ENCODE peak calls at places on chromosomes 1 and 21, in ten cellular contexts. One of them, this sample, is unnamed.

GRCh38 chr1:91224878-91225277 is 179.8 kb downstream of the HFM1 start:
- DNase-seq in activated T-cell treated with anti-CD3 and anti-CD28 coated beads, Interleukin-2, amount 50 U/mL, for 72 hours: no peak
- DNase-seq in stimulated activated CD4-positive, alpha-beta T cell treated with anti-CD3 and anti-CD28 coated beads, Interleukin-15, amount 100 ng/mL, for 1 hour: no peak
- DNase-seq in activated CD4-positive, CD25-positive, alpha-beta regulatory T cell: no peak
- DNase-seq in NK-92 treated with Interleukin-12 subunit alpha and Interleukin-12 subunit beta, amount 100 ng/mL, for 24 hours: no peak
- DNase-seq in ascending aorta: no peak
- DNase-seq in mesenteric fat pad: no peak
- DNase-seq in NCI-H1417: no peak
- DNase-seq in SHP77 treated with DMSO at 0.1 percent for 48 hours: no peak
- DNase-seq in fibroblast of lung: no peak
- DNase-seq in this sample: no peak

GRCh38 chr1:4587721-4588120 is 66.7 kb upstream of the AJAP1 start:
- DNase-seq in activated T-cell treated with anti-CD3 and anti-CD28 coated beads, Interleukin-2, amount 50 U/mL, for 72 hours: no peak
- DNase-seq in stimulated activated CD4-positive, alpha-beta T cell treated with anti-CD3 and anti-CD28 coated beads, Interleukin-15, amount 100 ng/mL, for 1 hour: no peak
- DNase-seq in activated CD4-positive, CD25-positive, alpha-beta regulatory T cell: no peak
- DNase-seq in NK-92 treated with Interleukin-12 subunit alpha and Interleukin-12 subunit beta, amount 100 ng/mL, for 24 hours: no peak
- DNase-seq in ascending aorta: no peak
- DNase-seq in mesenteric fat pad: peak; percentile 18
- DNase-seq in NCI-H1417: no peak
- DNase-seq in SHP77 treated with DMSO at 0.1 percent for 48 hours: no peak
- DNase-seq in fibroblast of lung: no peak
- DNase-seq in this sample: no peak

GRCh38 chr1:25343872-25344271 is 5.7 kb downstream of the TMEM50A start:
- DNase-seq in activated T-cell treated with anti-CD3 and anti-CD28 coated beads, Interleukin-2, amount 50 U/mL, for 72 hours: no peak
- DNase-seq in stimulated activated CD4-positive, alpha-beta T cell treated with anti-CD3 and anti-CD28 coated beads, Interleukin-15, amount 100 ng/mL, for 1 hour: no peak
- DNase-seq in activated CD4-positive, CD25-positive, alpha-beta regulatory T cell: no peak
- DNase-seq in NK-92 treated with Interleukin-12 subunit alpha and Interleukin-12 subunit beta, amount 100 ng/mL, for 24 hours: no peak
- DNase-seq in ascending aorta: no peak
- DNase-seq in mesenteric fat pad: no peak
- DNase-seq in NCI-H1417: no peak
- DNase-seq in SHP77 treated with DMSO at 0.1 percent for 48 hours: no peak
- DNase-seq in fibroblast of lung: peak; percentile 93
- DNase-seq in this sample: peak; percentile 46

GRCh38 chr1:156394082-156394481 is 25.1 kb downstream of the RHBG start:
- DNase-seq in activated T-cell treated with anti-CD3 and anti-CD28 coated beads, Interleukin-2, amount 50 U/mL, for 72 hours: no peak
- DNase-seq in stimulated activated CD4-positive, alpha-beta T cell treated with anti-CD3 and anti-CD28 coated beads, Interleukin-15, amount 100 ng/mL, for 1 hour: no peak
- DNase-seq in activated CD4-positive, CD25-positive, alpha-beta regulatory T cell: no peak
- DNase-seq in NK-92 treated with Interleukin-12 subunit alpha and Interleukin-12 subunit beta, amount 100 ng/mL, for 24 hours: no peak
- DNase-seq in ascending aorta: no peak
- DNase-seq in mesenteric fat pad: no peak
- DNase-seq in NCI-H1417: no peak
- DNase-seq in SHP77 treated with DMSO at 0.1 percent for 48 hours: no peak
- DNase-seq in fibroblast of lung: no peak
- DNase-seq in this sample: no peak

GRCh38 chr21:29077651-29078090 is 4.2 kb upstream of the CCT8 start:
- DNase-seq in activated T-cell treated with anti-CD3 and anti-CD28 coated beads, Interleukin-2, amount 50 U/mL, for 72 hours: peak; percentile 33
- DNase-seq in stimulated activated CD4-positive, alpha-beta T cell treated with anti-CD3 and anti-CD28 coated beads, Interleukin-15, amount 100 ng/mL, for 1 hour: no peak
- DNase-seq in activated CD4-positive, CD25-positive, alpha-beta regulatory T cell: no peak
- DNase-seq in NK-92 treated with Interleukin-12 subunit alpha and Interleukin-12 subunit beta, amount 100 ng/mL, for 24 hours: no peak
- DNase-seq in ascending aorta: no peak
- DNase-seq in mesenteric fat pad: no peak
- DNase-seq in NCI-H1417: peak; percentile 64
- DNase-seq in SHP77 treated with DMSO at 0.1 percent for 48 hours: peak; percentile 43
- DNase-seq in fibroblast of lung: peak; percentile 26
- DNase-seq in this sample: no peak

GRCh38 chr1:240094043-240094722 is 2.5 kb downstream of the FMN2 start:
- DNase-seq in activated T-cell treated with anti-CD3 and anti-CD28 coated beads, Interleukin-2, amount 50 U/mL, for 72 hours: no peak
- DNase-seq in stimulated activated CD4-positive, alpha-beta T cell treated with anti-CD3 and anti-CD28 coated beads, Interleukin-15, amount 100 ng/mL, for 1 hour: no peak
- DNase-seq in activated CD4-positive, CD25-positive, alpha-beta regulatory T cell: no peak
- DNase-seq in NK-92 treated with Interleukin-12 subunit alpha and Interleukin-12 subunit beta, amount 100 ng/mL, for 24 hours: no peak
- DNase-seq in ascending aorta: no peak
- DNase-seq in mesenteric fat pad: no peak
- DNase-seq in NCI-H1417: no peak
- DNase-seq in SHP77 treated with DMSO at 0.1 percent for 48 hours: no peak
- DNase-seq in fibroblast of lung: peak; percentile 20
- DNase-seq in this sample: no peak

GRCh38 chr1:191125950-191126349 is 648.3 kb upstream of the BRINP3 start:
- DNase-seq in activated T-cell treated with anti-CD3 and anti-CD28 coated beads, Interleukin-2, amount 50 U/mL, for 72 hours: no peak
- DNase-seq in stimulated activated CD4-positive, alpha-beta T cell treated with anti-CD3 and anti-CD28 coated beads, Interleukin-15, amount 100 ng/mL, for 1 hour: no peak
- DNase-seq in activated CD4-positive, CD25-positive, alpha-beta regulatory T cell: no peak
- DNase-seq in NK-92 treated with Interleukin-12 subunit alpha and Interleukin-12 subunit beta, amount 100 ng/mL, for 24 hours: no peak
- DNase-seq in ascending aorta: no peak
- DNase-seq in mesenteric fat pad: no peak
- DNase-seq in NCI-H1417: no peak
- DNase-seq in SHP77 treated with DMSO at 0.1 percent for 48 hours: no peak
- DNase-seq in fibroblast of lung: no peak
- DNase-seq in this sample: no peak

GRCh38 chr1:28594661-28595411 is 2.8 kb downstream of the RAB42 start:
- DNase-seq in activated T-cell treated with anti-CD3 and anti-CD28 coated beads, Interleukin-2, amount 50 U/mL, for 72 hours: no peak
- DNase-seq in stimulated activated CD4-positive, alpha-beta T cell treated with anti-CD3 and anti-CD28 coated beads, Interleukin-15, amount 100 ng/mL, for 1 hour: no peak
- DNase-seq in activated CD4-positive, CD25-positive, alpha-beta regulatory T cell: no peak
- DNase-seq in NK-92 treated with Interleukin-12 subunit alpha and Interleukin-12 subunit beta, amount 100 ng/mL, for 24 hours: no peak
- DNase-seq in ascending aorta: no peak
- DNase-seq in mesenteric fat pad: no peak
- DNase-seq in NCI-H1417: no peak
- DNase-seq in SHP77 treated with DMSO at 0.1 percent for 48 hours: no peak
- DNase-seq in fibroblast of lung: peak; percentile 82
- DNase-seq in this sample: peak; percentile 81

GRCh38 chr21:37647781-37648180 is 268.5 kb downstream of the KCNJ6 start:
- DNase-seq in activated T-cell treated with anti-CD3 and anti-CD28 coated beads, Interleukin-2, amount 50 U/mL, for 72 hours: no peak
- DNase-seq in stimulated activated CD4-positive, alpha-beta T cell treated with anti-CD3 and anti-CD28 coated beads, Interleukin-15, amount 100 ng/mL, for 1 hour: no peak
- DNase-seq in activated CD4-positive, CD25-positive, alpha-beta regulatory T cell: no peak
- DNase-seq in NK-92 treated with Interleukin-12 subunit alpha and Interleukin-12 subunit beta, amount 100 ng/mL, for 24 hours: no peak
- DNase-seq in ascending aorta: no peak
- DNase-seq in mesenteric fat pad: no peak
- DNase-seq in NCI-H1417: no peak
- DNase-seq in SHP77 treated with DMSO at 0.1 percent for 48 hours: no peak
- DNase-seq in fibroblast of lung: no peak
- DNase-seq in this sample: no peak

GRCh38 chr1:161068306-161069200 is 1.1 kb downstream of the ARHGAP30 start:
- DNase-seq in activated T-cell treated with anti-CD3 and anti-CD28 coated beads, Interleukin-2, amount 50 U/mL, for 72 hours: peak; percentile 80
- DNase-seq in stimulated activated CD4-positive, alpha-beta T cell treated with anti-CD3 and anti-CD28 coated beads, Interleukin-15, amount 100 ng/mL, for 1 hour: peak; percentile 49
- DNase-seq in activated CD4-positive, CD25-positive, alpha-beta regulatory T cell: peak; percentile 57
- DNase-seq in NK-92 treated with Interleukin-12 subunit alpha and Interleukin-12 subunit beta, amount 100 ng/mL, for 24 hours: peak; percentile 80
- DNase-seq in ascending aorta: peak; percentile 76
- DNase-seq in mesenteric fat pad: no peak
- DNase-seq in NCI-H1417: no peak
- DNase-seq in SHP77 treated with DMSO at 0.1 percent for 48 hours: no peak
- DNase-seq in fibroblast of lung: no peak
- DNase-seq in this sample: peak; percentile 66

GRCh38 chr1:10755977-10756521 is 40.4 kb downstream of the CASZ1 start:
- DNase-seq in activated T-cell treated with anti-CD3 and anti-CD28 coated beads, Interleukin-2, amount 50 U/mL, for 72 hours: peak; percentile 62
- DNase-seq in stimulated activated CD4-positive, alpha-beta T cell treated with anti-CD3 and anti-CD28 coated beads, Interleukin-15, amount 100 ng/mL, for 1 hour: peak; percentile 27
- DNase-seq in activated CD4-positive, CD25-positive, alpha-beta regulatory T cell: peak; percentile 10
- DNase-seq in NK-92 treated with Interleukin-12 subunit alpha and Interleukin-12 subunit beta, amount 100 ng/mL, for 24 hours: no peak
- DNase-seq in ascending aorta: no peak
- DNase-seq in mesenteric fat pad: no peak
- DNase-seq in NCI-H1417: peak; percentile 67
- DNase-seq in SHP77 treated with DMSO at 0.1 percent for 48 hours: peak; percentile 40
- DNase-seq in fibroblast of lung: peak; percentile 6
- DNase-seq in this sample: peak; percentile 39

GRCh38 chr1:9203623-9204022 is 31.0 kb upstream of the H6PD start:
- DNase-seq in activated T-cell treated with anti-CD3 and anti-CD28 coated beads, Interleukin-2, amount 50 U/mL, for 72 hours: peak; percentile 76
- DNase-seq in stimulated activated CD4-positive, alpha-beta T cell treated with anti-CD3 and anti-CD28 coated beads, Interleukin-15, amount 100 ng/mL, for 1 hour: no peak
- DNase-seq in activated CD4-positive, CD25-positive, alpha-beta regulatory T cell: no peak
- DNase-seq in NK-92 treated with Interleukin-12 subunit alpha and Interleukin-12 subunit beta, amount 100 ng/mL, for 24 hours: peak; percentile 25
- DNase-seq in ascending aorta: no peak
- DNase-seq in mesenteric fat pad: no peak
- DNase-seq in NCI-H1417: no peak
- DNase-seq in SHP77 treated with DMSO at 0.1 percent for 48 hours: no peak
- DNase-seq in fibroblast of lung: no peak
- DNase-seq in this sample: no peak

GRCh38 chr1:228283476-228284147 is 75.8 kb downstream of the OBSCN start:
- DNase-seq in activated T-cell treated with anti-CD3 and anti-CD28 coated beads, Interleukin-2, amount 50 U/mL, for 72 hours: no peak
- DNase-seq in stimulated activated CD4-positive, alpha-beta T cell treated with anti-CD3 and anti-CD28 coated beads, Interleukin-15, amount 100 ng/mL, for 1 hour: no peak
- DNase-seq in activated CD4-positive, CD25-positive, alpha-beta regulatory T cell: no peak
- DNase-seq in NK-92 treated with Interleukin-12 subunit alpha and Interleukin-12 subunit beta, amount 100 ng/mL, for 24 hours: no peak
- DNase-seq in ascending aorta: peak; percentile 48
- DNase-seq in mesenteric fat pad: peak; percentile 77
- DNase-seq in NCI-H1417: no peak
- DNase-seq in SHP77 treated with DMSO at 0.1 percent for 48 hours: no peak
- DNase-seq in fibroblast of lung: no peak
- DNase-seq in this sample: no peak

GRCh38 chr1:179129702-179130473 is 48.0 kb downstream of the TOR3A start:
- DNase-seq in activated T-cell treated with anti-CD3 and anti-CD28 coated beads, Interleukin-2, amount 50 U/mL, for 72 hours: peak; percentile 9
- DNase-seq in stimulated activated CD4-positive, alpha-beta T cell treated with anti-CD3 and anti-CD28 coated beads, Interleukin-15, amount 100 ng/mL, for 1 hour: no peak
- DNase-seq in activated CD4-positive, CD25-positive, alpha-beta regulatory T cell: no peak
- DNase-seq in NK-92 treated with Interleukin-12 subunit alpha and Interleukin-12 subunit beta, amount 100 ng/mL, for 24 hours: no peak
- DNase-seq in ascending aorta: no peak
- DNase-seq in mesenteric fat pad: no peak
- DNase-seq in NCI-H1417: no peak
- DNase-seq in SHP77 treated with DMSO at 0.1 percent for 48 hours: no peak
- DNase-seq in fibroblast of lung: peak; percentile 36
- DNase-seq in this sample: peak; percentile 74